ENCODE peak calls at places on chromosomes 7 and 10, in eight cellular contexts. Y is choroid plexus epithelial cell; A is neural progenitor cell; G is fibroblast of pulmonary artery; L is psoas muscle; R is Jurkat, Clone E6-1; M is fibroblast of lung; I is cardiac fibroblast. C is an unnamed sample.

GRCh38 chr7:140607441-140607989 is 33.1 kb downstream of the DENND2A start:
- DNase-seq in Y (peak), A (no peak), G (peak), L (peak), R (no peak), M (peak), I (peak), C (no peak)

GRCh38 chr10:53025172-53025651 is 252.6 kb upstream of the MBL2 start:
- DNase-seq in Y (peak), A (no peak), G (peak), L (no peak), R (no peak), M (peak), I (peak), C (no peak)

GRCh38 chr7:47491637-47492036 is 90.3 kb downstream of the TNS3 start:
- DNase-seq in Y (no peak), A (no peak), G (no peak), L (no peak), R (no peak), M (no peak), I (no peak), C (no peak)

GRCh38 chr10:97573672-97574071 is 1.1 kb downstream of the ANKRD2 start:
- DNase-seq in Y (no peak), A (no peak), G (no peak), L (no peak), R (no peak), M (no peak), I (no peak), C (no peak)

GRCh38 chr10:73647211-73647874 is 6.1 kb upstream of the MYOZ1 start:
- DNase-seq in Y (peak), A (peak), G (peak), L (peak), R (no peak), M (peak), I (peak), C (no peak)

GRCh38 chr7:27614102-27614501 is 48.6 kb downstream of the HIBADH start:
- DNase-seq in Y (no peak), A (no peak), G (no peak), L (no peak), R (no peak), M (no peak), I (no peak), C (no peak)

GRCh38 chr10:14244801-14245211 is 85.9 kb downstream of the FRMD4A start:
- DNase-seq in Y (peak), A (no peak), G (peak), L (no peak), R (no peak), M (peak), I (no peak), C (no peak)

GRCh38 chr10:114309111-114309651 is 70.1 kb downstream of the VWA2 start:
- DNase-seq in Y (peak), A (no peak), G (peak), L (no peak), R (no peak), M (peak), I (peak), C (no peak)

GRCh38 chr10:104925232-104925851 is 284.3 kb downstream of the SORCS3 start:
- DNase-seq in Y (peak), A (peak), G (peak), L (no peak), R (peak), M (peak), I (peak), C (no peak)

GRCh38 chr10:76906221-76906620 is 731.4 kb downstream of the KCNMA1 start:
- DNase-seq in Y (no peak), A (no peak), G (no peak), L (no peak), R (no peak), M (no peak), I (no peak), C (no peak)

GRCh38 chr10:65861249-65861648 is 1064.6 kb upstream of the LRRTM3 start:
- DNase-seq in Y (peak), A (no peak), G (peak), L (no peak), R (no peak), M (peak), I (no peak), C (no peak)

GRCh38 chr7:95861041-95861440 is 88.7 kb downstream of the DYNC1I1 start:
- DNase-seq in Y (peak), A (no peak), G (no peak), L (no peak), R (no peak), M (peak), I (no peak), C (no peak)

GRCh38 chr10:132443605-132443997 is 46.6 kb downstream of the PWWP2B start:
- DNase-seq in Y (peak), A (no peak), G (no peak), L (no peak), R (no peak), M (peak), I (peak), C (no peak)

GRCh38 chr10:124894569-124895215 is 47.2 kb upstream of the ZRANB1 start:
- DNase-seq in Y (no peak), A (no peak), G (no peak), L (no peak), R (no peak), M (peak), I (no peak), C (no peak)

GRCh38 chr7:5424689-5425506 is 1.3 kb upstream of the TNRC18 start:
- DNase-seq in Y (peak), A (peak), G (no peak), L (peak), R (no peak), M (peak), I (peak), C (no peak)

GRCh38 chr7:12686234-12686893 is 1.1 kb upstream of the ARL4A start:
- DNase-seq in Y (peak), A (peak), G (peak), L (peak), R (peak), M (peak), I (peak), C (peak)

GRCh38 chr10:19498348-19499290 is 317.6 kb upstream of the PLXDC2 start:
- DNase-seq in Y (peak), A (no peak), G (peak), L (peak), R (no peak), M (peak), I (peak), C (peak)

GRCh38 chr10:122421747-122422146 is 32.7 kb upstream of the ARMS2 start:
- DNase-seq in Y (no peak), A (no peak), G (peak), L (no peak), R (no peak), M (peak), I (peak), C (peak)

GRCh38 chr7:130906575-130906974 is 172.6 kb upstream of the KLF14 start:
- DNase-seq in Y (no peak), A (no peak), G (no peak), L (no peak), R (no peak), M (no peak), I (no peak), C (no peak)

GRCh38 chr7:21426286-21426957 is 1.5 kb upstream of the SP4 start:
- DNase-seq in Y (peak), A (no peak), G (peak), L (no peak), R (no peak), M (no peak), I (peak), C (no peak)

GRCh38 chr7:139345042-139345441 is 3.9 kb downstream of the FMC1 start:
- DNase-seq in Y (no peak), A (no peak), G (no peak), L (no peak), R (no peak), M (no peak), I (no peak), C (no peak)

GRCh38 chr7:108415821-108416536 is 40.3 kb downstream of the NRCAM start:
- DNase-seq in Y (peak), A (peak), G (peak), L (no peak), R (peak), M (peak), I (peak), C (no peak)

GRCh38 chr10:117768333-117769045 is 225.9 kb downstream of the EMX2 start:
- DNase-seq in Y (no peak), A (no peak), G (no peak), L (no peak), R (no peak), M (no peak), I (no peak), C (no peak)

GRCh38 chr7:139642283-139642682 is 118.8 kb downstream of the CLEC2L start:
- DNase-seq in Y (no peak), A (no peak), G (no peak), L (no peak), R (no peak), M (no peak), I (no peak), C (no peak)

GRCh38 chr7:3092468-3092867 is 48.8 kb upstream of the CARD11 start:
- DNase-seq in Y (peak), A (no peak), G (peak), L (peak), R (peak), M (no peak), I (no peak), C (no peak)

GRCh38 chr10:130040817-130041330 is 69.8 kb downstream of the C10orf143 start:
- DNase-seq in Y (no peak), A (no peak), G (no peak), L (no peak), R (no peak), M (no peak), I (no peak), C (no peak)

GRCh38 chr10:69242844-69243212 is 22.7 kb downstream of the HKDC1 start:
- DNase-seq in Y (no peak), A (no peak), G (no peak), L (no peak), R (no peak), M (peak), I (peak), C (no peak)

GRCh38 chr10:71649631-71650030 is 69.9 kb downstream of the C10orf105 start:
- DNase-seq in Y (no peak), A (no peak), G (no peak), L (no peak), R (no peak), M (no peak), I (no peak), C (no peak)

DNA sequence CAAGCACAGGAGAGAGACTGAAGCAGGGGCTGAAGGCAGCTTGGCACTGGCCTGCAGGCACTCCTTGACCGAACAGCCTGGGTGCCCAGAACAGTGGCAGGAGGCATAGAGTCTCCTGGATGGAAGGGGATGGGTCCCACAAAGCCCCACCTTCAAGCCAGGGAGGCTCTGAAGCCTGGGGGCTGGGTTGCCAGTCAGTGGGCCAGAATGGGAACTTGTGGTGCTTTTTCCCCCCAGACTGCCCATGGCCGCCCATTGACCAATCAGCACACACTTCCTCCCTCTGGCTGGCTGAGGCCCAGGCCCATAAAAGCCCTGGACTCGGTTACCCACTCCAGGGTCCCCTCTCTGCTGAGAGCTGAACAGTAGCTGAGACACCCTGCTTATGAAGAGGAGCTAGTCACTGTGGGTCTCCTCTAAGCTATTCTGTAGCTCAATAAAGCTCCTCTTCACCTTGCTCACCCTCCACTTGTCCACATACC is 109.6 kb downstream of the ELAPOR2 start:
- DNase-seq in Y (no peak), A (no peak), G (no peak), L (no peak), R (no peak), M (no peak), I (no peak), C (no peak)
- H3K4me3 ChIP-seq in Y (no peak), A (no peak), G (no peak), L (no peak), R (no peak), M (no peak), I (no peak), C (no peak)

GRCh38 chr7:78493383-78493782 is 694.8 kb downstream of the PHTF2 start:
- DNase-seq in Y (no peak), A (no peak), G (no peak), L (no peak), R (no peak), M (no peak), I (no peak), C (no peak)
- H3K4me3 ChIP-seq in Y (no peak), A (no peak), G (no peak), L (peak), R (no peak), M (no peak), I (no peak), C (no peak)

GRCh38 chr7:80107278-80107677 is 27.4 kb upstream of the GNAI1 start:
- DNase-seq in Y (no peak), A (no peak), G (no peak), L (no peak), R (peak), M (no peak), I (no peak), C (no peak)
- H3K4me3 ChIP-seq in Y (no peak), A (no peak), G (no peak), L (no peak), R (no peak), M (no peak), I (no peak), C (no peak)

DNA sequence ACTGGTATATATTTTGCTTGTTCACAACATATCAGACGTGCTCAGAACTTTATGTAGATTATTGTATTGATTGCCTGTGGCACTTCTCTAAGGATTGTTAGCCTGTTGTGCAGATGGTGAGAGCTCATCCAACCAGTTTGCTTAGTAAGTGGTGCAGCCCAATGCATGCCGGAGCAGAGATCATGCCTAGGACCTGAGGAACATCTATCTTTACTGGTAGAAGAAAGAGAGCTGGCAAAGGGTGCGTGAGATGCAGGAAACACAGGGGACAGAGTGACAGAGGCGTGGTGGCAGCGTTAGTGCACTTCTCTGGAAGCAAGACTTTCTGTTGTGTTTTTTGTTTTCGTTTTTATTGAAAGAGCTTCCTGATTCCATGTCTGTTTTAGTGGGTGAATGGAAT is 35.9 kb downstream of the CCM2 start:
- DNase-seq in Y (no peak), A (no peak), G (no peak), L (no peak), R (no peak), M (no peak), I (no peak), C (peak)
- H3K4me3 ChIP-seq in Y (no peak), A (no peak), G (no peak), L (no peak), R (no peak), M (no peak), I (no peak), C (no peak)

GRCh38 chr10:43411536-43411935 is 2.5 kb upstream of the HNRNPF start:
- DNase-seq in Y (no peak), A (no peak), G (no peak), L (no peak), R (no peak), M (no peak), I (no peak), C (no peak)

GRCh38 chr10:43409385-43410109 is 561 bp upstream of the HNRNPF start:
- DNase-seq in Y (no peak), A (no peak), G (no peak), L (peak), R (peak), M (no peak), I (no peak), C (no peak)

GRCh38 chr10:43408331-43408709 is 666 bp downstream of the HNRNPF start:
- DNase-seq in Y (no peak), A (peak), G (no peak), L (peak), R (no peak), M (no peak), I (no peak), C (no peak)

GRCh38 chr10:43408710-43409384 is at the start of gene HNRNPF:
- DNase-seq in Y (peak), A (peak), G (peak), L (peak), R (peak), M (peak), I (peak), C (peak)

DNA sequence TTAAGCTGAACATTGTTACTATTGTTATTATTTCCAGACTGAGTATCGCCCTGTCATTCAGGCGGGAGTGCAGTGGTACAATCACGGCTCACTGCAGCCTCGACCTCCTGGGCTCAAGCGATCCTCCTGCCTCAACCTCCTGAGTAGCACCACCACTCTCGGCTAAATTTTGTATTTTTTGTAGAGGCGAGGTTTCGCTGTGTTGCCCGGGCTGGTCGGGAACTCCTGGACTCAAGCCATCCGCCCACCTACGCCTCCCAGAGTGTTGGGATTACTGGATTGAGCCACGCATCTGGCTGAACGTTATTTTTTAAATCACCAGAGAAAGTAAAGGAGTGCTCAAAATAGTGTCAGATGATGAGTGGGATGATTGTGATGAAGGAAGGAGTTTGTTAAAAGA is 1.4 kb upstream of the HNRNPF start:
- DNase-seq in Y (no peak), A (no peak), G (no peak), L (no peak), R (no peak), M (no peak), I (no peak), C (no peak)
- H3K4me3 ChIP-seq in Y (no peak), A (no peak), G (no peak), L (no peak), R (peak), M (no peak), I (no peak), C (peak)

GRCh38 chr7:889025-889390 is 12.7 kb downstream of the GET4 start:
- DNase-seq in Y (no peak), A (no peak), G (no peak), L (peak), R (no peak), M (no peak), I (no peak), C (no peak)

GRCh38 chr7:890868-891267 is 14.5 kb downstream of the GET4 start:
- DNase-seq in Y (no peak), A (no peak), G (no peak), L (peak), R (no peak), M (no peak), I (no peak), C (no peak)

GRCh38 chr7:888081-889024 is 12.0 kb downstream of the GET4 start:
- DNase-seq in Y (no peak), A (no peak), G (no peak), L (peak), R (no peak), M (no peak), I (no peak), C (no peak)

GRCh38 chr7:891291-891690 is 14.9 kb downstream of the GET4 start:
- DNase-seq in Y (no peak), A (no peak), G (no peak), L (peak), R (no peak), M (no peak), I (no peak), C (no peak)

DNA sequence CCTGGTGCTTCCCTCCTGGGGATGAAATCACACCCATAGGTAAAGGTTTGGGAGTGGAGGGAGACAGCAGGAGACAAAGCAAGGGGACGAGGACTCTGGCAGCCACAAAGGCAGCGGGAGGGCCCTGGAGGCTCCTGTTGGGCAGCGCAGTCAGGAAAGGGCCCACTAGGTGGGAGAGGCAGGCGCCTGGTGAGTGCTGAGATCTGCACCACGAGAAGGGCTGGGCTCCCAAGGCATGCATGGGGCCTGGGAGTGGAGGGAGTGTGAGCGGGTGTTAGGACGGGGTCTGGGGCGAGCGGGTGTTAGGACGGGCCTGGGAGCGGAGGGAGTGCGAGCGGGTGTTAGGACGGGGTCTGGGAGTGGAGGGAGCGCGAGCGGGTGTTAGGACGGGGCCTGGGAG is 13.0 kb downstream of the GET4 start:
- DNase-seq in Y (no peak), A (no peak), G (no peak), L (peak), R (no peak), M (no peak), I (no peak), C (no peak)
- H3K4me3 ChIP-seq in Y (no peak), A (no peak), G (no peak), L (no peak), R (no peak), M (no peak), I (no peak), C (no peak)

DNA sequence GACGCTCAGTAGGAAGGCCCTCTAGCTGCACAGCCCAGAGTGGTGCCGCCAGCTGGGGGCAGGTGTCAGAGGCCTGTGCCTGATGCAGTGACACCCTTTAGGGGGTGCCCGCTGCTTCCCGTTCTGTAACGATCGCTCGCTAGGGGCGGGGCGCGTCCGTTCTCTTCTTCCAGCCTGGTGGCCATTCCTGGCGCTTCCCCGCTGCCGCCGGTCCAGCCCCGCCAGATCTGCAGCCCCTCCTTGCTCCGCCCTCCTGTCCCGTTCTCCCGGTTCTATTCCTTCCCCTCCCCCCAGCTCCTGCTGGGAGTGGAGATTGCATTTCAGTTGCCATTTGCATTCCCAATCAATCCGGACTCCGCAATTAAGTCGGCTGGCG is 39.2 kb downstream of the AGAP3 start:
- DNase-seq in Y (no peak), A (peak), G (no peak), L (peak), R (no peak), M (peak), I (no peak), C (no peak)
- H3K4me3 ChIP-seq in Y (peak), A (peak), G (no peak), L (peak), R (no peak), M (peak), I (peak), C (peak)

DNA sequence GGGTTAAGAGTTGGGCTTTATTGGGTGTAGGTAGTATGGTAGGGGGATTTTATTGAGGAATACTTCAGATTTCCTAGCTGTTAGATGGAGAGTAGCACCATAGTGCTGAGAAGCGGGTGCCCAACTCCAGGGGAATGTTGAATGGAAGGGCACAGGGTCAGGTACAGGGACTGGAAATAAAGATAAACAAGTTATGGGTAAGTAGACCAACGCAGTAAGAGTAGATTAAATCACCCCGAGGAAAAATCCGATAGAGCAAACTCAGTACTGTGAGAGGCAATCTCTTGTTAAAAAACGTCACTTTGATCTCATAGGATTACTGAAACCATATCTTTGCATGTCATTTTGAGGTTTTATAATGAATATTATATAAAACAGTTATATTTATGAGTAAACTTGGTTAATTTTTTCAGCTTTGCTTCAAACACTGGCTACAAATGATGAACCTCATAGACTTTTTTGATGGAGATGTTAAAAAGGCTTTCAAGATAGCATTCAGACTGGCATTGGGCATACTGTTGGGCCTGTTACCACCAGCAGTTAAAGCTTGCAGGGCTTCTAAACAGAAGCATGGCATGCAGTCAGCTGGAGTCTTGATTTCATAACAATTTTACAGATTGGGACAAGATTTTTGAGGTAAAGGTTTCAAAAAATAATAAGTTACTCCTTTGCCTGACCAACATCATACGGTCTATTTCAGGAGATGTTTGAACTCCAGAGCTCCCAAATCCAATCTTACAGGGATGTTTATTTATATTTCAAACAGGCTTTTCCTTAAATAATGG is 7.1 kb downstream of the AHR start:
- DNase-seq in Y (peak), A (no peak), G (no peak), L (no peak), R (no peak), M (no peak), I (no peak), C (no peak)
- H3K4me3 ChIP-seq in Y (no peak), A (no peak), G (no peak), L (no peak), R (no peak), M (no peak), I (no peak), C (no peak)